ENCODE peak calls at places on chromosomes 16 and 17, in four cellular contexts. B is H9, T is WTC11, Y is GM10248. F is an unnamed sample.

GRCh38 chr17:12973496-12974318 is 44.1 kb downstream of the ELAC2 start:
- DNase-seq in B (peak; percentile 61), Y (no peak), T (peak; percentile 61), F (no peak)

GRCh38 chr17:71237903-71238538 is 882.8 kb upstream of the SOX9 start:
- DNase-seq in T (no peak), Y (no peak), B (no peak), F (no peak)

GRCh38 chr16:10941127-10941933 is 938 bp downstream of the DEXI start:
- DNase-seq in Y (no peak), T (no peak), B (no peak), F (no peak)

GRCh38 chr17:30291571-30292489 is at the start of gene BLMH:
- DNase-seq in B (peak; percentile 85), Y (peak; percentile 95), T (peak; percentile 72), F (peak; percentile 51)

GRCh38 chr16:72537684-72538083 is 365.7 kb upstream of the PMFBP1 start:
- DNase-seq in Y (no peak), B (no peak), T (no peak), F (no peak)

GRCh38 chr17:62732125-62732524 is 76.0 kb downstream of the MARCHF10 start:
- DNase-seq in B (peak; percentile 22), T (no peak), Y (no peak), F (no peak)

GRCh38 chr16:12637002-12637401 is 166.7 kb downstream of the CPPED1 start:
- DNase-seq in T (peak; percentile 38), B (peak; percentile 47), Y (no peak), F (no peak)

GRCh38 chr16:11327277-11328171 is 17.7 kb upstream of the RMI2 start:
- DNase-seq in B (peak; percentile 52), Y (peak; percentile 77), T (no peak), F (no peak)

GRCh38 chr17:48541574-48542113 is 3.3 kb downstream of the HOXB2 start:
- DNase-seq in Y (peak; percentile 58), T (no peak), B (peak; percentile 67), F (no peak)

GRCh38 chr16:3234543-3235541 is at the start of gene ZNF200:
- DNase-seq in B (peak; percentile 96), Y (peak; percentile 98), T (peak; percentile 95), F (peak; percentile 88)

DNA sequence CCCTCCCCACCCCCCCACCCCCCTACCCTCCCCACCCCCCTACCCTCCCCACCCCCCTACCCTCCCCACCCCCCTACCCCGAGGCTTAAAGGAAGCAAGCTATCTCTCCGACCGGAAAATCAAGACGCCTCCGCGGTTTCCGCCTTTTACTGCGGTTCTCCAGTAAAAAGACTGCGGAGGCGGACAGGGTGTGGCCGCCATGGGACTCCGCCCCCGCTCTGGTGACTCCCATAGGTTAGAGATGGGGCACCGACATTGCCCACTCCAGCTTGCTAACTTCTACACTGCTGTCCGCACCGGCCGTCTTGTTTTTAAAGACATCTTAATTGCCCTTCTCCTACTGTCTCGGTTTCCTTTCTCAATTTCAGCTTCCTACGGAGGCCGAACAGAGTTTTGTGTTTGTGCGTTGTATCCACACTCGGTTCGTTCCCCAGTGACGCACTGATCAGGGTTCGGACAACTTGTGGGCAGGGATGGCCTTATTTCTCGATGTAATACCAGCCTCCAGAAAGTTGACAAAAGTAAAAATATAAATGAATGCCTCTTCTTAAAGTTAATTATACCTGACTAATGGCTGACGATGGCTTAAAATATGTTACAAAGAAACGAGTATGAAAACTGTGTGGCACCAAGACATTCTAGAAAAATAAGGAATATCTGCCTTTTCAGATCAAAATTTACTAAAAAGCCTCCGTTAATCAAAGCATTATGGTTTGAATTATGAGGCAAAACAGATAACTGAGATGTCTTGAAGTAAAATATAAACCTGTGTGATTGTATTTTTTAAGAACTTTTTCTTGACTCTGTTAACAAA is 1.1 kb upstream of the ZNF200 start:
- DNase-seq in T (peak; percentile 59), Y (no peak), B (peak; percentile 72), F (no peak)
- TF ChIP-seq CTCF in T (no peak), Y (no peak), B (no peak), F (no peak)

GRCh38 chr17:38868968-38869646 is 751 bp upstream of the LASP1 start:
- DNase-seq in B (peak; percentile 96), T (peak; percentile 95), Y (peak; percentile 79), F (peak; percentile 94)
- TF ChIP-seq CTCF in B (peak; percentile 33), T (no peak), Y (peak; percentile 21), F (peak; percentile 9)

DNA sequence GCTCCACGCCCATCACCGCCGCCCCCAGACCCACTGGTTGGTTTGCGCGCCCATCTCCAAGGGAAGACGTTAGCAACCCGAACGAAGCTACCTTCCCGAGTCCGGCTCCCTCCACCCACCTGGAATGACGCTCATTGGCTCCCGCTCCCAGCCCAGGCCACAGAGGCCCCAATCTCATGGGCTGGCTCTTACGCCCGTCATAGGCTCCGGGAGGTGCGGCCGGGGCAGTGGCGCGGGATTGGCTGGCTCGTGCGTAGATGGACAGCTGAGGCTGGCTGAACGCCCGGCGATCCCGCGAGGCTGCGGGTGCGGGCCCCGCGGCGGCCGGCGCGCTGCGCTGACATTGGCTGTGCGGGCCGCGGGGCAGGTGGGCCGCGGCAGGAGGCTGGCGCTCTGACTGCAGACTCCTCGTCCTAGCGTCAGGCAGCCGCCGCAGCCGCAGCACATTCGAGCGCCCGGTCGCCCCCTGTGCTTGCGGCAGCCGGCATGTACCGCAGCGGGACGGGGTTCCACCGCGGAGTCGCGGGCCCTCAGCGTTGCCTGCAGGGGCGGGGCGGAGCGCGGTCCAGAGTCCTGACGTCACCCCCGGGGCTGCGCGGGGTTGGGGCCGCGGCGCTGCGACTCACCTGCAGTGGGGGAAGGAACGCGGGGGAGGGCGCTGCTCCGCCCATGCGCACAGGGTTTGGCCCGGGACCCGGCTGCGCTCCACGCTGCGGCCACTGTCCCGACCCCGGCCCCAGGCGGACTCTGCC is 453 bp upstream of the MYH10 start:
- DNase-seq in B (peak; percentile 100), Y (peak; percentile 99), T (peak; percentile 99), F (peak; percentile 99)
- TF ChIP-seq CTCF in B (peak; percentile 47), Y (peak; percentile 32), T (peak; percentile 18), F (peak; percentile 51)

GRCh38 chr16:1709356-1709755 is 3.4 kb downstream of the MAPK8IP3 start:
- DNase-seq in Y (no peak), T (no peak), B (no peak), F (no peak)
- TF ChIP-seq CTCF in Y (no peak), T (no peak), B (no peak), F (no peak)

GRCh38 chr17:76104140-76104895 is 731 bp upstream of the EXOC7 start:
- DNase-seq in Y (no peak), B (no peak), T (no peak), F (no peak)

GRCh38 chr17:76103274-76104139 is at the start of gene EXOC7:
- DNase-seq in B (peak; percentile 96), Y (peak; percentile 99), T (peak; percentile 92), F (peak; percentile 87)

GRCh38 chr17:76104896-76105231 is 1.3 kb upstream of the EXOC7 start:
- DNase-seq in Y (no peak), T (no peak), B (peak; percentile 28), F (no peak)

GRCh38 chr17:76102944-76103273 is 678 bp downstream of the EXOC7 start:
- DNase-seq in Y (no peak), T (no peak), B (no peak), F (no peak)

DNA sequence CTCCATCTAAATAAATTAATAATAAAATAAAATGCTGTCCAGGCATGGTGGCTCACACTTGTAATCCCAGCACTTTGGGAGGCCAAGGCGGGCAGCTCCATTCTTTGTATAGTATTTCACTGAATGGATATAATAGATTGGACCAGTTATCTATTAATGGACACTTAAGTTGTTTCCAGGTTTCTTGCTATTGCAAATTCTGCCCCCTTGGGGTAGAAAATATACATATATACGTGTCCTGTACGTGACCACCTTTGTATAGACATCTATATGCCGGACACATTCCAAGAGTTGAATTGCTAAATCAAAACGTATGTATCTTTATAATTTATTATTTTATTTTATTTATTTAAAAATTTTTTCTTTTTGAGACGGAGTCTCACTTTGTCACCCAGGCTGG is 3.9 kb upstream of the EXOC7 start:
- DNase-seq in B (no peak), T (no peak), Y (no peak), F (no peak)
- TF ChIP-seq CTCF in B (peak; percentile 37), T (no peak), Y (peak; percentile 34), F (peak; percentile 36)

DNA sequence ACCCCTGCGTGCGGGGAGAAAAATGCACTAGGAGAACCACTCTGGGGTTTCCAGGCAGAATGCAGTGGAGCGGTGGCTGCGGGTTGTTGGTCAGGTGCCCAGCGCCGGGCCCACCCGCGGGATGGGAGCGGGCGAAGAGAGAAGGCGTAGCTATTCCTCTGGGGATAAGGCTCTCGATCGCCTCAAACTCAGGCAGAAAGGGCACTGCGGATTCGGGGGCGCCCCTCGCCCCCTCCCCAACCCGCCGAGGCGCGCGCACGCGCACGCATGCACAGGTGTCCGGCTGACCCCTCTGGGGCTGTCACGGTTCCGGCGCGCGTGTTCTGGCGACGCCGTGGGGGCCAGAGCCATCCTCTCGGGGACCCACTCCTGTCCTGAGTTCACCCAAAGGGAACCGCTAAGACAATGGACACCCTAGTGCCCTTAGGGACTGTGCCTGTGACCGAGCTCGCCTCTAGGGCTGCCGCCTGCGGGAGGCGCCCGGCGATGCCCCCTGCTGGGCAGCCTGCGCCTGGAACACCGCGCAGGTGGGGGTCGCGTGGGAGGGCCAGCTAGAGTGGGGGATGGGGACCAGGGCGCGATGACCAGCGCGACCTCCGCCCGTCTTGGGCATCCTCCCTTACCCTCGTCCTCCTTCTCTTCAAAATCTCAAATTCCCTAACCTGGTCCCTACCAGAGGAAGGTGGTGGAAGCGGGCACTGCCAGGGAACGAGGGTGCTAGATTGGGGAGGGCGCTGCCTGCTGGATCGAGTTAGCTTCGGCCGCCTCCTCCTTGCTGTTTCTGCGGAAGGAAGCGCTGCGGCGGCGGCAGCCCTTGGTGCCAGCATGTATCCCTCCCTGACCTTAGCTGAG is 14.4 kb upstream of the CBX8 start:
- DNase-seq in Y (peak; percentile 67), B (peak; percentile 58), T (no peak), F (peak; percentile 56)
- TF ChIP-seq CTCF in Y (peak; percentile 70), B (peak; percentile 33), T (no peak), F (peak; percentile 89)

DNA sequence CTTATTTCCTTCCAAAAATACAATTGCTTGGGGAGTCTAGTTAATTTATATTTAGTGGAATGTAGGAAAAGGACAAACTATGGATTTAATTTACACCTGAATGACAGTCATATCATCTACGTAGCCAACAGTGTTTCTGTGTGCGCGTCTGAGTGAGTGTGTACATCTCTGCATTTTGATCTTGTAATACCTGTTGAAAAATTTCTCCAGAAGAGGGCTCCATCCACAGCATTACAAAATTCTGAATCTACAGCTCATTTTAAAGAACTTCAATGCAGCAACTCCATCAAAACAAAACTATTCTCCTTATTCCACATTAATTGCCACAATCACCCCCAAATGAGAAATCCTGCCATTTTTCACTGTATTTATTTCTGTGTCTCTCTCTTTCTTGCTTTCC is 3.9 kb downstream of the CDH13 start:
- DNase-seq in T (no peak), B (no peak), Y (no peak), F (no peak)
- TF ChIP-seq CTCF in T (no peak), B (no peak), Y (peak; percentile 23), F (peak; percentile 23)

GRCh38 chr17:39866013-39866730 is 1.8 kb upstream of the ZPBP2 start:
- DNase-seq in B (no peak), Y (no peak), T (no peak), F (no peak)
- TF ChIP-seq CTCF in B (no peak), Y (no peak), T (no peak), F (no peak)

F was measured in progenitor cell of endocrine pancreas.